ENCODE peak calls at places on chromosomes 6 and 20, in four cellular contexts. One of them, this sample, is unnamed.
A peak's percentile ranks its signal among the peaks of the same experiment; 100 is the strongest.

GRCh38 chr6:43634702-43635303 is 837 bp upstream of the MAD2L1BP start:
- DNase-seq in GM12878: no peak
- DNase-seq in HL-60: no peak
- DNase-seq in K562: no peak
- DNase-seq in this sample: no peak

GRCh38 chr6:27871919-27872633 is 40.1 kb downstream of the OR2B2 start:
- DNase-seq in K562: no peak
- DNase-seq in GM12878: peak; percentile 99
- DNase-seq in HL-60: peak; percentile 66
- DNase-seq in this sample: peak; percentile 54

GRCh38 chr6:37047933-37048850 is 42.7 kb downstream of the FGD2 start:
- DNase-seq in K562: peak; percentile 61
- DNase-seq in GM12878: no peak
- DNase-seq in HL-60: no peak
- DNase-seq in this sample: no peak

GRCh38 chr20:14687317-14687716 is 349.9 kb upstream of the FLRT3 start:
- DNase-seq in GM12878: no peak
- DNase-seq in HL-60: no peak
- DNase-seq in K562: no peak
- DNase-seq in this sample: no peak

GRCh38 chr6:54002118-54002517 is 109.1 kb upstream of the MLIP start:
- DNase-seq in HL-60: no peak
- DNase-seq in GM12878: no peak
- DNase-seq in K562: no peak
- DNase-seq in this sample: no peak

GRCh38 chr6:99349620-99350141 is at the start of gene FAXC:
- DNase-seq in HL-60: no peak
- DNase-seq in GM12878: no peak
- DNase-seq in K562: peak; percentile 28
- DNase-seq in this sample: no peak

GRCh38 chr6:135018961-135019360 is 35.7 kb downstream of the HBS1L start:
- DNase-seq in GM12878: no peak
- DNase-seq in K562: no peak
- DNase-seq in HL-60: peak; percentile 23
- DNase-seq in this sample: no peak

GRCh38 chr6:160992323-160993314 is 1.1 kb downstream of the MAP3K4 start:
- DNase-seq in GM12878: no peak
- DNase-seq in HL-60: peak; percentile 41
- DNase-seq in K562: peak; percentile 91
- DNase-seq in this sample: no peak

GRCh38 chr20:63456429-63457284 is 15.8 kb downstream of the KCNQ2 start:
- DNase-seq in K562: no peak
- DNase-seq in HL-60: no peak
- DNase-seq in GM12878: no peak
- DNase-seq in this sample: no peak

GRCh38 chr6:113361014-113361645 is 496.0 kb upstream of the MARCKS start:
- DNase-seq in K562: no peak
- DNase-seq in HL-60: no peak
- DNase-seq in GM12878: no peak
- DNase-seq in this sample: no peak

GRCh38 chr6:146915671-146916127 is 288.5 kb upstream of the STXBP5 start:
- DNase-seq in HL-60: peak; percentile 21
- DNase-seq in K562: peak; percentile 63
- DNase-seq in GM12878: no peak
- DNase-seq in this sample: no peak

GRCh38 chr6:112298816-112299281 is 44.5 kb upstream of the LAMA4 start:
- DNase-seq in HL-60: no peak
- DNase-seq in GM12878: no peak
- DNase-seq in K562: no peak
- DNase-seq in this sample: no peak

GRCh38 chr20:17928633-17929311 is 39.8 kb downstream of the SNX5 start:
- DNase-seq in HL-60: no peak
- DNase-seq in K562: no peak
- DNase-seq in GM12878: no peak
- DNase-seq in this sample: no peak

GRCh38 chr6:79403525-79403924 is 133.7 kb downstream of the LCA5 start:
- DNase-seq in GM12878: no peak
- DNase-seq in HL-60: no peak
- DNase-seq in K562: no peak
- DNase-seq in this sample: no peak

GRCh38 chr6:25010917-25011625 is 75.3 kb upstream of the RIPOR2 start:
- DNase-seq in GM12878: no peak
- DNase-seq in HL-60: no peak
- DNase-seq in K562: no peak
- DNase-seq in this sample: no peak

GRCh38 chr6:106448000-106448426 is 87.5 kb downstream of the CRYBG1 start:
- DNase-seq in K562: no peak
- DNase-seq in HL-60: peak; percentile 96
- DNase-seq in GM12878: peak; percentile 11
- DNase-seq in this sample: no peak

GRCh38 chr6:160110724-160111123 is 10.9 kb upstream of the SLC22A1 start:
- DNase-seq in GM12878: no peak
- DNase-seq in K562: no peak
- DNase-seq in HL-60: no peak
- DNase-seq in this sample: no peak

GRCh38 chr20:24470782-24471582 is 1.6 kb downstream of the SYNDIG1 start:
- DNase-seq in GM12878: no peak
- DNase-seq in HL-60: no peak
- DNase-seq in K562: no peak
- DNase-seq in this sample: no peak

GRCh38 chr6:73382462-73383113 is 12.0 kb upstream of the DDX43 start:
- DNase-seq in HL-60: no peak
- DNase-seq in K562: no peak
- DNase-seq in GM12878: no peak
- DNase-seq in this sample: no peak

GRCh38 chr6:111087871-111088667 is 766 bp downstream of the SLC16A10 start:
- DNase-seq in K562: no peak
- DNase-seq in GM12878: no peak
- DNase-seq in HL-60: no peak
- DNase-seq in this sample: no peak

GRCh38 chr20:62381842-62382241 is 5.1 kb upstream of the RPS21 start:
- DNase-seq in K562: no peak
- DNase-seq in HL-60: no peak
- DNase-seq in GM12878: no peak
- DNase-seq in this sample: no peak
- TF ChIP-seq POLR2AphosphoS5 in K562: no peak
- TF ChIP-seq POLR2AphosphoS5 in HL-60: no peak
- TF ChIP-seq POLR2AphosphoS5 in GM12878: no peak
- TF ChIP-seq POLR2AphosphoS5 in this sample: no peak

GRCh38 chr6:151999194-151999593 is 191.7 kb downstream of the ESR1 start:
- DNase-seq in HL-60: no peak
- DNase-seq in K562: no peak
- DNase-seq in GM12878: no peak
- DNase-seq in this sample: no peak

GRCh38 chr6:152002306-152002705 is 194.8 kb downstream of the ESR1 start:
- DNase-seq in K562: no peak
- DNase-seq in HL-60: no peak
- DNase-seq in GM12878: no peak
- DNase-seq in this sample: no peak

GRCh38 chr6:152004036-152004566 is 196.6 kb downstream of the ESR1 start:
- DNase-seq in HL-60: no peak
- DNase-seq in K562: no peak
- DNase-seq in GM12878: no peak
- DNase-seq in this sample: no peak

GRCh38 chr6:152001408-152001807 is 193.9 kb downstream of the ESR1 start:
- DNase-seq in K562: no peak
- DNase-seq in GM12878: no peak
- DNase-seq in HL-60: no peak
- DNase-seq in this sample: no peak

DNA sequence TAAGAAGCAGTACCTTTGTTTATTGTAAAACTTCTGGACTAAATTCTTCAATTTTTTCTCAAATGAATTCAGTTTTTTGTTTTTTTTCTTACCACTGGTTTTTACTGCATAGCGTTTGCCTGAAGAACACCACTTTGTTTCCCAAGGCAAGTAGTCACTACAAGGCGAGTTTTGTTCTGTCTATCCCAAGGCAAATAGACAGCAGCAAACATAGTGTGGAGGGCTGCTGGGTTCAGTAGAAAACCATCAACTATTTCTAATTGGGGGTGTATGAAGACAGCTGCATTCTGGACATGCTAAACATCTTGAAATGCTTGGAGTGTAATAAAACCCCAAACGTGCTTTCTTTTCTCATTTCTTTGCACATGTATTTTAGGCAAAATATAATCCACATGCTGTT is 197.4 kb downstream of the ESR1 start:
- DNase-seq in HL-60: no peak
- DNase-seq in GM12878: no peak
- DNase-seq in K562: no peak
- DNase-seq in this sample: no peak
- TF ChIP-seq SPI1 in HL-60: no peak
- TF ChIP-seq SPI1 in GM12878: no peak
- TF ChIP-seq SPI1 in K562: no peak
- TF ChIP-seq SPI1 in this sample: no peak

DNA sequence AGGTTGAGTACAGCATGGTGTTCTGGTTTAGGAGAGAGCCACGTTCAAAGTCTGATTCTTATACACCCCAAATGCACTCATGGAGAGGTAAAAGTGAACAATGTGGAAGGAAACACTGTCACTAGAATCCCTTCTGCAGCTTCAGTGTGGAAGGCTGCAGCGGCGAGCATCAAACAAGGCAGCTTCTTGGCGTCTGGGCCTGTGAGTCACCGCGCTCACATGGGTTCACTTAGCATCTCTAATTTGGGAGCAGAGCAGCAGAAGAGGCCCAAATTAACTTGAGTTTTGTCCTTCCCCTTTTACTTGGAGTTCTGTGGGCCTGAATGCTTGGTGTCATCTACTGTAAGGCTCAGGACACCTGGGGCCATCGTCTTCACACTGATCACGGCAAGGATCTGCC is 10.9 kb upstream of the E2F1 start:
- DNase-seq in K562: no peak
- DNase-seq in HL-60: no peak
- DNase-seq in GM12878: no peak
- DNase-seq in this sample: no peak
- TF ChIP-seq POLR2AphosphoS5 in K562: no peak
- TF ChIP-seq POLR2AphosphoS5 in HL-60: no peak
- TF ChIP-seq POLR2AphosphoS5 in GM12878: no peak
- TF ChIP-seq POLR2AphosphoS5 in this sample: no peak

GRCh38 chr6:144248470-144249301 is 36.4 kb upstream of the UTRN start:
- DNase-seq in K562: no peak
- DNase-seq in GM12878: no peak
- DNase-seq in HL-60: no peak
- DNase-seq in this sample: no peak
- TF ChIP-seq SPI1 in K562: no peak
- TF ChIP-seq SPI1 in GM12878: no peak
- TF ChIP-seq SPI1 in HL-60: no peak
- TF ChIP-seq SPI1 in this sample: no peak

GRCh38 chr20:31544600-31544999 is 30.4 kb downstream of the HM13 start:
- DNase-seq in K562: no peak
- DNase-seq in GM12878: no peak
- DNase-seq in HL-60: no peak
- DNase-seq in this sample: no peak

GRCh38 chr20:31542963-31543362 is 28.7 kb downstream of the HM13 start:
- DNase-seq in K562: no peak
- DNase-seq in GM12878: no peak
- DNase-seq in HL-60: no peak
- DNase-seq in this sample: no peak

GRCh38 chr20:31547017-31547675 is 32.9 kb downstream of the HM13 start:
- DNase-seq in K562: peak; percentile 87
- DNase-seq in HL-60: peak; percentile 83
- DNase-seq in GM12878: peak; percentile 57
- DNase-seq in this sample: peak; percentile 56

GRCh38 chr20:31542201-31542842 is 28.1 kb downstream of the HM13 start:
- DNase-seq in HL-60: no peak
- DNase-seq in GM12878: no peak
- DNase-seq in K562: no peak
- DNase-seq in this sample: no peak

GRCh38 chr20:31543966-31544598 is 29.8 kb downstream of the HM13 start:
- DNase-seq in HL-60: no peak
- DNase-seq in GM12878: no peak
- DNase-seq in K562: no peak
- DNase-seq in this sample: no peak
- TF ChIP-seq POLR2AphosphoS5 in HL-60: no peak
- TF ChIP-seq POLR2AphosphoS5 in GM12878: no peak
- TF ChIP-seq POLR2AphosphoS5 in K562: no peak
- TF ChIP-seq POLR2AphosphoS5 in this sample: no peak

This sample was measured in GM12891.